ENCODE peak calls at places on chromosomes 6 and 20, in six cellular contexts. One of them, this sample, is unnamed.

GRCh38 chr6:7624781-7625710 is 35.0 kb downstream of the SNRNP48 start:
- DNase-seq in GM23248: no peak
- DNase-seq in heart right ventricle: no peak
- DNase-seq in BJ: no peak
- DNase-seq in AG09309: no peak
- DNase-seq in thoracic aorta: no peak
- DNase-seq in this sample: no peak

GRCh38 chr6:165663283-165663735 is 268 bp upstream of the PDE10A start:
- DNase-seq in thoracic aorta: no peak
- DNase-seq in heart right ventricle: peak
- DNase-seq in AG09309: no peak
- DNase-seq in GM23248: peak
- DNase-seq in BJ: no peak
- DNase-seq in this sample: peak

GRCh38 chr6:127516676-127517273 is 2.4 kb downstream of the MTCL3 start:
- DNase-seq in BJ: no peak
- DNase-seq in AG09309: no peak
- DNase-seq in GM23248: peak
- DNase-seq in heart right ventricle: peak
- DNase-seq in thoracic aorta: no peak
- DNase-seq in this sample: no peak

GRCh38 chr20:44012466-44013226 is 98.0 kb downstream of the TOX2 start:
- DNase-seq in heart right ventricle: no peak
- DNase-seq in GM23248: no peak
- DNase-seq in BJ: no peak
- DNase-seq in thoracic aorta: no peak
- DNase-seq in AG09309: no peak
- DNase-seq in this sample: no peak

GRCh38 chr6:39223535-39223934 is 5.7 kb downstream of the KCNK5 start:
- DNase-seq in thoracic aorta: no peak
- DNase-seq in BJ: no peak
- DNase-seq in AG09309: no peak
- DNase-seq in GM23248: no peak
- DNase-seq in heart right ventricle: no peak
- DNase-seq in this sample: no peak

GRCh38 chr6:113564401-113565161 is 292.6 kb upstream of the MARCKS start:
- DNase-seq in heart right ventricle: peak
- DNase-seq in thoracic aorta: peak
- DNase-seq in AG09309: peak
- DNase-seq in GM23248: peak
- DNase-seq in BJ: peak
- DNase-seq in this sample: peak

GRCh38 chr6:20205722-20206154 is 6.5 kb downstream of the MBOAT1 start:
- DNase-seq in heart right ventricle: no peak
- DNase-seq in GM23248: no peak
- DNase-seq in AG09309: no peak
- DNase-seq in BJ: no peak
- DNase-seq in thoracic aorta: no peak
- DNase-seq in this sample: no peak

GRCh38 chr6:128244751-128245405 is 275.5 kb downstream of the PTPRK start:
- DNase-seq in GM23248: no peak
- DNase-seq in BJ: no peak
- DNase-seq in thoracic aorta: no peak
- DNase-seq in heart right ventricle: no peak
- DNase-seq in AG09309: no peak
- DNase-seq in this sample: no peak

GRCh38 chr6:72984981-72985665 is 240.2 kb downstream of the KHDC1L start:
- DNase-seq in BJ: peak
- DNase-seq in thoracic aorta: no peak
- DNase-seq in GM23248: peak
- DNase-seq in AG09309: no peak
- DNase-seq in heart right ventricle: no peak
- DNase-seq in this sample: no peak

GRCh38 chr6:142323377-142323776 is 21.6 kb downstream of the ADGRG6 start:
- DNase-seq in GM23248: no peak
- DNase-seq in AG09309: no peak
- DNase-seq in BJ: no peak
- DNase-seq in heart right ventricle: no peak
- DNase-seq in thoracic aorta: no peak
- DNase-seq in this sample: no peak

GRCh38 chr6:108621117-108621516 is 60.4 kb downstream of the FOXO3 start:
- DNase-seq in BJ: peak
- DNase-seq in thoracic aorta: peak
- DNase-seq in AG09309: peak
- DNase-seq in heart right ventricle: no peak
- DNase-seq in GM23248: peak
- DNase-seq in this sample: no peak

GRCh38 chr6:15317934-15318902 is 72.3 kb downstream of the JARID2 start:
- DNase-seq in BJ: no peak
- DNase-seq in AG09309: no peak
- DNase-seq in GM23248: no peak
- DNase-seq in heart right ventricle: no peak
- DNase-seq in thoracic aorta: no peak
- DNase-seq in this sample: no peak

GRCh38 chr6:14722704-14723103 is 523.2 kb upstream of the JARID2 start:
- DNase-seq in BJ: no peak
- DNase-seq in GM23248: no peak
- DNase-seq in AG09309: no peak
- DNase-seq in thoracic aorta: no peak
- DNase-seq in heart right ventricle: no peak
- DNase-seq in this sample: no peak

GRCh38 chr6:124961784-124962611 is at the start of gene RNF217:
- DNase-seq in thoracic aorta: peak
- DNase-seq in AG09309: no peak
- DNase-seq in GM23248: peak
- DNase-seq in BJ: no peak
- DNase-seq in heart right ventricle: peak
- DNase-seq in this sample: peak

GRCh38 chr6:162195441-162195840 is 532.1 kb downstream of the PRKN start:
- DNase-seq in GM23248: no peak
- DNase-seq in AG09309: no peak
- DNase-seq in heart right ventricle: no peak
- DNase-seq in BJ: no peak
- DNase-seq in thoracic aorta: no peak
- DNase-seq in this sample: no peak

GRCh38 chr20:53611449-53611894 is 17.8 kb upstream of the ZNF217 start:
- DNase-seq in BJ: peak
- DNase-seq in thoracic aorta: no peak
- DNase-seq in AG09309: peak
- DNase-seq in heart right ventricle: peak
- DNase-seq in GM23248: peak
- DNase-seq in this sample: peak

GRCh38 chr20:63082939-63083735 is 76.4 kb upstream of the BHLHE23 start:
- DNase-seq in thoracic aorta: no peak
- DNase-seq in BJ: no peak
- DNase-seq in heart right ventricle: no peak
- DNase-seq in AG09309: no peak
- DNase-seq in GM23248: no peak
- DNase-seq in this sample: no peak

GRCh38 chr6:92715991-92716390 is 703.4 kb downstream of the EPHA7 start:
- DNase-seq in thoracic aorta: no peak
- DNase-seq in heart right ventricle: no peak
- DNase-seq in AG09309: no peak
- DNase-seq in BJ: no peak
- DNase-seq in GM23248: no peak
- DNase-seq in this sample: no peak

GRCh38 chr20:32523613-32524218 is 61.4 kb downstream of the NOL4L start:
- DNase-seq in AG09309: no peak
- DNase-seq in BJ: no peak
- DNase-seq in heart right ventricle: no peak
- DNase-seq in thoracic aorta: no peak
- DNase-seq in GM23248: no peak
- DNase-seq in this sample: no peak

GRCh38 chr6:108168501-108168979 is 2.7 kb downstream of the NR2E1 start:
- DNase-seq in heart right ventricle: peak
- DNase-seq in AG09309: no peak
- DNase-seq in thoracic aorta: no peak
- DNase-seq in BJ: no peak
- DNase-seq in GM23248: peak
- DNase-seq in this sample: peak

GRCh38 chr6:148509152-148509571 is 166.5 kb downstream of the SASH1 start:
- DNase-seq in AG09309: no peak
- DNase-seq in thoracic aorta: no peak
- DNase-seq in GM23248: peak
- DNase-seq in BJ: no peak
- DNase-seq in heart right ventricle: no peak
- DNase-seq in this sample: no peak
- H3K4me3 ChIP-seq in AG09309: peak
- H3K4me3 ChIP-seq in thoracic aorta: peak
- H3K4me3 ChIP-seq in GM23248: peak
- H3K4me3 ChIP-seq in BJ: peak
- H3K4me3 ChIP-seq in heart right ventricle: peak
- H3K4me3 ChIP-seq in this sample: no peak

GRCh38 chr6:31087494-31088089 is 24.8 kb downstream of the C6orf15 start:
- DNase-seq in heart right ventricle: peak
- DNase-seq in BJ: no peak
- DNase-seq in thoracic aorta: peak
- DNase-seq in GM23248: peak
- DNase-seq in AG09309: peak
- DNase-seq in this sample: no peak

GRCh38 chr6:31086788-31087440 is 25.5 kb downstream of the C6orf15 start:
- DNase-seq in thoracic aorta: no peak
- DNase-seq in heart right ventricle: no peak
- DNase-seq in BJ: no peak
- DNase-seq in GM23248: peak
- DNase-seq in AG09309: no peak
- DNase-seq in this sample: no peak

GRCh38 chr6:31081872-31082271 is 30.5 kb downstream of the C6orf15 start:
- DNase-seq in AG09309: no peak
- DNase-seq in heart right ventricle: no peak
- DNase-seq in BJ: no peak
- DNase-seq in GM23248: no peak
- DNase-seq in thoracic aorta: no peak
- DNase-seq in this sample: no peak

GRCh38 chr6:31079656-31080261 is 32.6 kb downstream of the C6orf15 start:
- DNase-seq in thoracic aorta: peak
- DNase-seq in AG09309: no peak
- DNase-seq in BJ: no peak
- DNase-seq in heart right ventricle: peak
- DNase-seq in GM23248: peak
- DNase-seq in this sample: peak

DNA sequence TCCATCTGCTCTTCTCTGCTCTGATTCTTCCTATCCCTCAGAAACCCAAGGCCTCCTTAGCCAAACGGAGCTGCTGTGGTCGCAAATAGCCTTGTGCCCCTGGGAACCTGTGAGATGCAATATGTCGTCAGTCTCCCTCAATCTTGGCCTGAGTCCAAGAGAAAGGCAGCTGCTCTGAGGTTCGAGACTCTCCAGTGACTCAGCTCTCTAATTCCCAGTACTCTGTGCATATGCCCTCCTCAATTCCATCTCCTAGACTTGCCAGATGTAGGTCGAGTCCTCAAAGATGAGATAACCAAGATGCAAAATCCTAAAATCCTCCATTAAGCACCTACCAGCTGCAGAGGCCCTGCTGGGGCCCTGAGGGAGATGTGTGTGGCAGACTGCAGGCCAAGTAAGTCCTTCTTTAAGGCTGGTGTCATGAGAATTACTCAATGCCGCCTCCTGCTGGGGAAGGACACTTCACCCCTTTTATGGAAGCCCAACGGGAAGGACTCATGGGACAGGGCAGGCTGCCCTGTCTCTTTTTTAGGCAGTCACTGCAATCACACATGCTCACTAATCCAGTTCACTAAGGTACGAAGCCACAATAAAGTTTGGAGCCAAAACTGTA is 28.5 kb downstream of the C6orf15 start:
- DNase-seq in BJ: no peak
- DNase-seq in AG09309: no peak
- DNase-seq in heart right ventricle: peak
- DNase-seq in GM23248: peak
- DNase-seq in thoracic aorta: no peak
- DNase-seq in this sample: no peak
- H3K4me3 ChIP-seq in BJ: no peak
- H3K4me3 ChIP-seq in AG09309: no peak
- H3K4me3 ChIP-seq in heart right ventricle: no peak
- H3K4me3 ChIP-seq in GM23248: no peak
- H3K4me3 ChIP-seq in thoracic aorta: no peak
- H3K4me3 ChIP-seq in this sample: no peak

DNA sequence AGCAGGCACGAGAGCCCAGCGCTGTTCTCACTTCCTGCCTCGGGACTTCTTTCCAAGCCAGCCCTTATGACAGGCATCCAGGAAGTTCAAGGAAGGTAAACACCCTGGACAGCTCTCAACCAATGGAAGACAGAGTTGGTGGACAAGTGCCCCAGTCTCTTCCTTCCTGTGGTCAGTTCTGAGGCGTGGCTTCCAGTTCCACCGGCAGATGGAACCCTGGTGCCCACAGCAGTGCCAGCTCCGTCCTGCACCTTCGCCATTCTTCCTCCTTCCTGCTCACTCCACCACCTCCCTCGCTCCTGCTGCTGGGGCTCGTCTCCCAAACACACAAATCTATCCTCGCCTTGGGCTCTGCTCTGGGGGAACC is 162.8 kb downstream of the GRM4 start:
- DNase-seq in BJ: no peak
- DNase-seq in thoracic aorta: no peak
- DNase-seq in heart right ventricle: no peak
- DNase-seq in GM23248: peak
- DNase-seq in AG09309: no peak
- DNase-seq in this sample: no peak
- H3K4me3 ChIP-seq in BJ: no peak
- H3K4me3 ChIP-seq in thoracic aorta: no peak
- H3K4me3 ChIP-seq in heart right ventricle: no peak
- H3K4me3 ChIP-seq in GM23248: no peak
- H3K4me3 ChIP-seq in AG09309: no peak
- H3K4me3 ChIP-seq in this sample: peak

GRCh38 chr6:37967651-37968050 is 148.1 kb downstream of the ZFAND3 start:
- DNase-seq in heart right ventricle: no peak
- DNase-seq in BJ: no peak
- DNase-seq in AG09309: no peak
- DNase-seq in thoracic aorta: no peak
- DNase-seq in GM23248: no peak
- DNase-seq in this sample: no peak
- H3K4me3 ChIP-seq in heart right ventricle: no peak
- H3K4me3 ChIP-seq in BJ: no peak
- H3K4me3 ChIP-seq in AG09309: no peak
- H3K4me3 ChIP-seq in thoracic aorta: no peak
- H3K4me3 ChIP-seq in GM23248: no peak
- H3K4me3 ChIP-seq in this sample: no peak

This sample was measured in upper lobe of left lung.